ENCODE peak calls at places on chromosomes 7 and 10, in seven cellular contexts. One of them, this sample, is unnamed.
A peak's percentile ranks its signal among the peaks of the same experiment; 100 is the strongest.

GRCh38 chr7:111051832-111052231 is 39.1 kb upstream of the LRRN3 start:
- DNase-seq in NCI-H1092: no peak
- DNase-seq in uterus: no peak
- DNase-seq in IMR-90: no peak
- DNase-seq in NCI-H1436: no peak
- DNase-seq in iris pigment epithelial cell: no peak
- DNase-seq in KBM-7: no peak
- DNase-seq in this sample: no peak

GRCh38 chr7:130063036-130063435 is 7.3 kb upstream of the KLHDC10 start:
- DNase-seq in NCI-H1092: peak; percentile 65
- DNase-seq in IMR-90: peak; percentile 31
- DNase-seq in iris pigment epithelial cell: no peak
- DNase-seq in NCI-H1436: peak; percentile 29
- DNase-seq in uterus: no peak
- DNase-seq in KBM-7: peak; percentile 85
- DNase-seq in this sample: no peak

GRCh38 chr7:43289826-43290225 is 177.4 kb downstream of the HECW1 start:
- DNase-seq in NCI-H1436: no peak
- DNase-seq in KBM-7: no peak
- DNase-seq in NCI-H1092: no peak
- DNase-seq in IMR-90: no peak
- DNase-seq in iris pigment epithelial cell: no peak
- DNase-seq in uterus: no peak
- DNase-seq in this sample: no peak

GRCh38 chr7:56079450-56080185 is 13.1 kb downstream of the PHKG1 start:
- DNase-seq in IMR-90: peak; percentile 71
- DNase-seq in NCI-H1092: peak; percentile 87
- DNase-seq in KBM-7: no peak
- DNase-seq in iris pigment epithelial cell: peak; percentile 81
- DNase-seq in NCI-H1436: peak; percentile 19
- DNase-seq in uterus: peak; percentile 53
- DNase-seq in this sample: no peak

GRCh38 chr7:124088590-124088989 is 55.7 kb upstream of the TMEM229A start:
- DNase-seq in NCI-H1436: no peak
- DNase-seq in uterus: no peak
- DNase-seq in NCI-H1092: no peak
- DNase-seq in KBM-7: no peak
- DNase-seq in IMR-90: no peak
- DNase-seq in iris pigment epithelial cell: peak; percentile 27
- DNase-seq in this sample: no peak

GRCh38 chr7:100655908-100656674 is at the start of gene ACTL6B:
- DNase-seq in uterus: no peak
- DNase-seq in IMR-90: peak; percentile 18
- DNase-seq in NCI-H1092: peak; percentile 87
- DNase-seq in NCI-H1436: peak; percentile 77
- DNase-seq in KBM-7: peak; percentile 74
- DNase-seq in iris pigment epithelial cell: peak; percentile 26
- DNase-seq in this sample: no peak

GRCh38 chr7:50727072-50727471 is 55.6 kb downstream of the GRB10 start:
- DNase-seq in IMR-90: peak; percentile 19
- DNase-seq in NCI-H1436: no peak
- DNase-seq in uterus: no peak
- DNase-seq in iris pigment epithelial cell: peak; percentile 47
- DNase-seq in KBM-7: no peak
- DNase-seq in NCI-H1092: no peak
- DNase-seq in this sample: no peak

GRCh38 chr7:45626441-45627430 is 52.6 kb downstream of the ADCY1 start:
- DNase-seq in NCI-H1436: no peak
- DNase-seq in KBM-7: no peak
- DNase-seq in NCI-H1092: no peak
- DNase-seq in uterus: no peak
- DNase-seq in iris pigment epithelial cell: no peak
- DNase-seq in IMR-90: no peak
- DNase-seq in this sample: no peak

GRCh38 chr7:111394891-111395290 is 167.4 kb downstream of the IMMP2L start:
- DNase-seq in KBM-7: no peak
- DNase-seq in uterus: no peak
- DNase-seq in NCI-H1092: peak; percentile 14
- DNase-seq in NCI-H1436: no peak
- DNase-seq in iris pigment epithelial cell: no peak
- DNase-seq in IMR-90: no peak
- DNase-seq in this sample: no peak

GRCh38 chr7:117273325-117274292 is 49.2 kb downstream of the WNT2 start:
- DNase-seq in NCI-H1092: no peak
- DNase-seq in IMR-90: no peak
- DNase-seq in NCI-H1436: no peak
- DNase-seq in iris pigment epithelial cell: no peak
- DNase-seq in uterus: no peak
- DNase-seq in KBM-7: no peak
- DNase-seq in this sample: no peak

GRCh38 chr10:4663162-4663992 is 162.6 kb upstream of the AKR1E2 start:
- DNase-seq in KBM-7: peak; percentile 18
- DNase-seq in uterus: peak; percentile 71
- DNase-seq in IMR-90: peak; percentile 99
- DNase-seq in NCI-H1436: peak; percentile 89
- DNase-seq in iris pigment epithelial cell: peak; percentile 100
- DNase-seq in NCI-H1092: peak; percentile 52
- DNase-seq in this sample: peak; percentile 37

GRCh38 chr10:29753283-29753682 is 118.5 kb upstream of the SVIL start:
- DNase-seq in iris pigment epithelial cell: no peak
- DNase-seq in NCI-H1436: no peak
- DNase-seq in KBM-7: no peak
- DNase-seq in IMR-90: no peak
- DNase-seq in NCI-H1092: no peak
- DNase-seq in uterus: no peak
- DNase-seq in this sample: no peak

GRCh38 chr10:129760003-129760315 is 204.1 kb downstream of the EBF3 start:
- DNase-seq in NCI-H1092: no peak
- DNase-seq in KBM-7: no peak
- DNase-seq in uterus: peak; percentile 5
- DNase-seq in IMR-90: no peak
- DNase-seq in NCI-H1436: no peak
- DNase-seq in iris pigment epithelial cell: no peak
- DNase-seq in this sample: no peak

GRCh38 chr7:70698219-70698832 is 433.6 kb upstream of the GALNT17 start:
- DNase-seq in NCI-H1092: peak; percentile 70
- DNase-seq in IMR-90: peak; percentile 73
- DNase-seq in KBM-7: peak; percentile 33
- DNase-seq in iris pigment epithelial cell: peak; percentile 71
- DNase-seq in uterus: no peak
- DNase-seq in NCI-H1436: peak; percentile 47
- DNase-seq in this sample: no peak

GRCh38 chr7:129348023-129348740 is 86.0 kb upstream of the STRIP2 start:
- DNase-seq in KBM-7: no peak
- DNase-seq in uterus: no peak
- DNase-seq in NCI-H1092: no peak
- DNase-seq in NCI-H1436: no peak
- DNase-seq in IMR-90: no peak
- DNase-seq in iris pigment epithelial cell: no peak
- DNase-seq in this sample: no peak

GRCh38 chr7:121153995-121154394 is 165.5 kb downstream of the CPED1 start:
- DNase-seq in KBM-7: no peak
- DNase-seq in NCI-H1436: no peak
- DNase-seq in uterus: no peak
- DNase-seq in iris pigment epithelial cell: no peak
- DNase-seq in IMR-90: no peak
- DNase-seq in NCI-H1092: no peak
- DNase-seq in this sample: no peak

GRCh38 chr7:127791790-127792189 is 139.8 kb downstream of the SND1 start:
- DNase-seq in NCI-H1436: no peak
- DNase-seq in iris pigment epithelial cell: peak; percentile 83
- DNase-seq in IMR-90: peak; percentile 59
- DNase-seq in KBM-7: no peak
- DNase-seq in uterus: no peak
- DNase-seq in NCI-H1092: no peak
- DNase-seq in this sample: no peak